ENCODE peak calls at places on chromosomes 5 and 9, in nine cellular contexts. T is colonic mucosa, Z is bronchial epithelial cell, P is BE2C, S is vagina, I is GM10248, E is DND-41, J is brain microvascular endothelial cell, C is PC-3. U is an unnamed sample.

GRCh38 chr5:131417240-131417869 is 153.5 kb downstream of the CDC42SE2 start:
- DNase-seq in T (peak; percentile 85), Z (peak; percentile 52), P (peak; percentile 82), S (no peak), I (peak; percentile 63), E (peak; percentile 79), J (peak; percentile 68), C (peak; percentile 73), U (peak; percentile 83)

GRCh38 chr5:9348296-9348996 is 197.4 kb downstream of the SEMA5A start:
- DNase-seq in T (no peak), Z (peak; percentile 84), P (no peak), S (no peak), I (no peak), E (no peak), J (peak; percentile 35), C (peak; percentile 98), U (no peak)

GRCh38 chr9:128479262-128479661 is 23.5 kb downstream of the ODF2 start:
- DNase-seq in T (no peak), Z (no peak), P (no peak), S (no peak), I (no peak), E (no peak), J (no peak), C (no peak), U (no peak)

GRCh38 chr9:13324988-13325387 is 45.5 kb upstream of the MPDZ start:
- DNase-seq in T (no peak), Z (peak; percentile 31), P (no peak), S (no peak), I (no peak), E (no peak), J (peak; percentile 5), C (no peak), U (no peak)

GRCh38 chr5:68070641-68071191 is 144.8 kb upstream of the PIK3R1 start:
- DNase-seq in T (no peak), Z (no peak), P (no peak), S (no peak), I (peak; percentile 56), E (no peak), J (no peak), C (no peak), U (no peak)

GRCh38 chr9:37262410-37262809 is 142.0 kb downstream of the ZCCHC7 start:
- DNase-seq in T (no peak), Z (peak; percentile 8), P (peak; percentile 51), S (no peak), I (no peak), E (no peak), J (peak; percentile 25), C (peak; percentile 39), U (no peak)

GRCh38 chr9:72599874-72600534 is 78.6 kb downstream of the TMC1 start:
- DNase-seq in T (no peak), Z (peak; percentile 30), P (no peak), S (no peak), I (no peak), E (no peak), J (no peak), C (peak; percentile 5), U (no peak)

GRCh38 chr9:90300901-90301688 is 341.5 kb downstream of the DIRAS2 start:
- DNase-seq in T (peak; percentile 36), Z (peak; percentile 92), P (peak; percentile 63), S (no peak), I (no peak), E (no peak), J (peak; percentile 97), C (peak; percentile 76), U (no peak)

GRCh38 chr9:121725008-121725795 is 73.8 kb downstream of the DAB2IP start:
- DNase-seq in T (peak; percentile 70), Z (peak; percentile 94), P (peak; percentile 74), S (peak; percentile 99), I (no peak), E (no peak), J (peak; percentile 95), C (no peak), U (peak; percentile 98)

GRCh38 chr9:108606408-108606807 is 249.4 kb downstream of the ACTL7B start:
- DNase-seq in T (no peak), Z (no peak), P (no peak), S (no peak), I (no peak), E (no peak), J (no peak), C (no peak), U (no peak)

GRCh38 chr5:39072915-39073758 is 1.1 kb downstream of the RICTOR start:
- DNase-seq in T (peak; percentile 74), Z (peak; percentile 57), P (peak; percentile 41), S (no peak), I (peak; percentile 57), E (peak; percentile 71), J (peak; percentile 18), C (peak; percentile 57), U (no peak)

GRCh38 chr5:67543704-67544103 is 347.1 kb upstream of the CD180 start:
- DNase-seq in T (no peak), Z (no peak), P (no peak), S (no peak), I (no peak), E (no peak), J (no peak), C (no peak), U (no peak)

GRCh38 chr5:36373527-36374086 is 71.9 kb upstream of the RANBP3L start:
- DNase-seq in T (peak; percentile 34), Z (peak; percentile 97), P (no peak), S (peak; percentile 94), I (no peak), E (no peak), J (peak; percentile 64), C (peak; percentile 82), U (no peak)

GRCh38 chr9:121440265-121440664 is 59.4 kb downstream of the GGTA1 start:
- DNase-seq in T (no peak), Z (peak; percentile 31), P (no peak), S (no peak), I (no peak), E (no peak), J (peak; percentile 32), C (peak; percentile 56), U (no peak)

GRCh38 chr5:96350678-96351077 is 82.4 kb downstream of the PCSK1 start:
- DNase-seq in T (no peak), Z (no peak), P (no peak), S (no peak), I (no peak), E (no peak), J (no peak), C (no peak), U (no peak)

GRCh38 chr5:106415541-106415940 is 1255.2 kb downstream of the EFNA5 start:
- DNase-seq in T (no peak), Z (peak; percentile 51), P (no peak), S (no peak), I (no peak), E (no peak), J (peak; percentile 93), C (peak; percentile 55), U (no peak)

GRCh38 chr9:134670042-134670525 is 28.5 kb downstream of the COL5A1 start:
- DNase-seq in T (no peak), Z (peak; percentile 39), P (no peak), S (no peak), I (no peak), E (no peak), J (peak; percentile 87), C (peak; percentile 81), U (no peak)

GRCh38 chr5:42894057-42894456 is 82.4 kb upstream of the SELENOP start:
- DNase-seq in T (no peak), Z (no peak), P (peak; percentile 58), S (no peak), I (no peak), E (no peak), J (no peak), C (no peak), U (no peak)
- TF ChIP-seq CTCF in T (no peak), Z (no peak), P (peak; percentile 60), S (no peak), I (no peak), E (peak; percentile 27), J (peak; percentile 47), C (peak; percentile 51), U (no peak)

DNA sequence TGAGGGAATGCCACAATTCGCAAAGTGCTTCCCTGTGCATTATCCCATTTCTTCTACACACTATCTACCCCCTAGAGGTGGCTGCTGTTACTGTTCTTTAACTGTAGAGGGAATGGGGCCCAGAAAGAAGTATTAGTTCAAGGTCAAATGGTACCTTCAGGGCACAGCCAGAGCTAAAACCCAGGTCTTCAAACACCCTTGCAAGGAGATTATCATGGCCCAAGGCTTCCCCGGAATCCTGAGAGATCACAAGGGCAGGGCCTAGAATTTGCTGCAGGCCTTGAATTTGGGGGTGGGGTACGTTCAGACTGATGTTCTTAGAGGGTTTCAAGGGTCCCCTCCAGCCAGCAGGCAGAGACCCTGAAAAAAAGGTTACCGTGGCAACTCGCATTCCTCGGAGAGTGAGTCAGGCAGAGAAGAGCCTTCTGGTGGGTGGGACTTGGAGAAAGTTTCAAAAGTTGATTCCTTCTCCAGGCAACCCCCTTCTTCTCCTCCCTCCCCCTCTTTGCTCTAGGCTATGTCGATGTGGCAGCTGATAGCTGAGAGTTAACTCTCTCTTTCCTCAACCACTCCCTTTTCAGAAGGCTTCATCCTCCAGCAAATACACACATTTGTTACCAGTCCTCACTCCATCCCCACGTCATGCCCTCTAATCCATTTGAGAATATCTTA is 1.9 kb downstream of the SPARC start:
- DNase-seq in T (peak; percentile 34), Z (peak; percentile 70), P (no peak), S (no peak), I (no peak), E (no peak), J (peak; percentile 94), C (peak; percentile 46), U (peak; percentile 79)
- TF ChIP-seq CTCF in T (no peak), Z (no peak), P (peak; percentile 38), S (no peak), I (no peak), E (peak; percentile 33), J (peak; percentile 45), C (peak; percentile 51), U (peak; percentile 21)

GRCh38 chr9:120376101-120376500 is 203.9 kb downstream of the CDK5RAP2 start:
- DNase-seq in T (no peak), Z (no peak), P (no peak), S (no peak), I (no peak), E (no peak), J (no peak), C (no peak), U (no peak)
- TF ChIP-seq CTCF in T (no peak), Z (no peak), P (no peak), S (no peak), I (no peak), E (no peak), J (no peak), C (no peak), U (no peak)

DNA sequence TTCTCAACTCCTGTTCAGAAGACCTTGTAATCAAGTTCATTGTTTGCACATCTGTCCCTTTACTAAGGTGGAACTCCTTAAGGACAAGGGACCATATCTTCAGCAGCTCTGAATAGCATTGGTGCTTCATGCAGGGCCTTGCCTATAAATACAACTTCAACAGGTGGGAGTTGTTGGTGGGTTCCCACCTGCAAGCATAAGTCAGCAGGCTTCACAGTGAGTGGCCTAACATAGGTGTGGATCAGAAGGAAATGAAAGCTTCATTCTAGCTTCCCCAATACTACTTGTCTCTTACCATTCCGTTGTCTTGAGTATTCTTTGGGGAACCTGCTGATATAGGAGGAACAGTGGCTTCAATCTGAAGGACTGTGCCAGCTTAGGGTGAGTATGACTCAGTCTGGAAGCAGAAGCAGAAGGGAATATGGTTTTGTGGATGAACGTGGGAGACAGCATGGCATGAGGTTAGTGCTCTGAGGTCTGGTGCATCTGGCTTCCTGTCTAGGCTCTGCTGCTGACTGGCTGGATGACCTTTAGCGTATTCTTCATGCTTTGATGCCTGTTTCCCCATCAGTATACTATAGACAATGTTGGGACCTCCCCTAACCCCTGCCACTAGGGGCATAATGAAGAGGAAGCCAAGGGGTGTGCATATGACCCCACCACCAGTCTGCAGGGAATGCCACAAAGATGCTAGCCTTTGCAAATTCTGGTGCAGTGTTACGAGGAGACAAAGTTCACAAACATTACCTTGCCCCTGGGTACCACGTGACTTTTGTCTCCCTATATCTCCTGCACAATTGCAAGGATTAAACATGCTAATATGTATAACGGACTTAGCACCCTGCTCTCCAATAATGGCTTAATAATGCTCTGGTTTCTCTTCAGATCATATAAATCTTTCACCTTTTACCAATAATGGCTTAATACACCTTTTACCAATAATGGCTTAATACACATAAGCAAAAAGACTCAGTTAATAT is 192.3 kb downstream of the PALM2AKAP2 start:
- DNase-seq in T (no peak), Z (no peak), P (no peak), S (no peak), I (peak; percentile 37), E (no peak), J (no peak), C (no peak), U (no peak)
- TF ChIP-seq CTCF in T (no peak), Z (no peak), P (no peak), S (no peak), I (no peak), E (peak; percentile 43), J (peak; percentile 32), C (no peak), U (no peak)